ENCODE peak calls at places on chromosomes 3 and 15, in nine cellular contexts. Y, G, U, R, K, C, X, J and O are unnamed samples.

GRCh38 chr3:151974067-151974466 is 100.6 kb downstream of the SUCNR1 start:
- DNase-seq in Y (no peak), G (no peak), U (no peak), R (peak), K (peak), C (no peak), X (peak), J (no peak), O (no peak)

GRCh38 chr3:115325539-115325938 is 178.5 kb upstream of the ZBTB20 start:
- DNase-seq in Y (no peak), G (no peak), U (no peak), R (peak), K (peak), C (no peak), X (peak), J (no peak), O (no peak)

GRCh38 chr3:71380096-71380495 is 203.4 kb downstream of the FOXP1 start:
- DNase-seq in Y (no peak), G (no peak), U (no peak), R (peak), K (peak), C (no peak), X (no peak), J (no peak), O (peak)

GRCh38 chr3:101902041-101902440 is 52.7 kb downstream of the NFKBIZ start:
- DNase-seq in Y (no peak), G (no peak), U (no peak), R (peak), K (peak), C (no peak), X (peak), J (no peak), O (no peak)

GRCh38 chr3:66098436-66098835 is 59.7 kb upstream of the MAGI1 start:
- DNase-seq in Y (no peak), G (no peak), U (no peak), R (peak), K (no peak), C (no peak), X (no peak), J (no peak), O (no peak)

GRCh38 chr3:134594236-134594825 is 56.5 kb downstream of the KY start:
- DNase-seq in Y (no peak), G (no peak), U (no peak), R (no peak), K (no peak), C (no peak), X (no peak), J (no peak), O (no peak)

GRCh38 chr3:59245879-59246501 is 196.2 kb upstream of the CFAP20DC start:
- DNase-seq in Y (no peak), G (no peak), U (peak), R (peak), K (peak), C (no peak), X (peak), J (peak), O (no peak)

GRCh38 chr3:15287565-15288330 is 44.6 kb downstream of the SH3BP5 start:
- DNase-seq in Y (peak), G (no peak), U (peak), R (peak), K (no peak), C (peak), X (peak), J (no peak), O (peak)

GRCh38 chr3:165192610-165193192 is 3.5 kb downstream of the SLITRK3 start:
- DNase-seq in Y (no peak), G (no peak), U (peak), R (no peak), K (peak), C (no peak), X (no peak), J (no peak), O (no peak)

GRCh38 chr15:63077952-63078351 is 35.4 kb downstream of the TPM1 start:
- DNase-seq in Y (no peak), G (no peak), U (no peak), R (no peak), K (peak), C (no peak), X (no peak), J (no peak), O (no peak)

GRCh38 chr3:88003115-88003755 is 55.6 kb downstream of the CGGBP1 start:
- DNase-seq in Y (no peak), G (no peak), U (no peak), R (peak), K (peak), C (no peak), X (peak), J (no peak), O (no peak)

GRCh38 chr3:14570089-14570488 is 29.9 kb upstream of the GRIP2 start:
- DNase-seq in Y (no peak), G (no peak), U (no peak), R (no peak), K (no peak), C (no peak), X (no peak), J (no peak), O (no peak)

GRCh38 chr3:30581067-30581585 is 25.3 kb upstream of the TGFBR2 start:
- DNase-seq in Y (no peak), G (no peak), U (no peak), R (no peak), K (peak), C (no peak), X (no peak), J (no peak), O (no peak)

GRCh38 chr3:37921025-37921424 is 59.3 kb downstream of the CTDSPL start:
- DNase-seq in Y (no peak), G (no peak), U (no peak), R (no peak), K (no peak), C (no peak), X (no peak), J (no peak), O (no peak)

GRCh38 chr15:90266061-90266431 is 574 bp downstream of the NGRN start:
- DNase-seq in Y (no peak), G (no peak), U (no peak), R (peak), K (peak), C (peak), X (peak), J (peak), O (no peak)

GRCh38 chr3:159499031-159499793 is 489.4 kb upstream of the IL12A start:
- DNase-seq in Y (no peak), G (no peak), U (no peak), R (peak), K (peak), C (no peak), X (peak), J (no peak), O (no peak)

GRCh38 chr3:16399473-16399872 is 114.0 kb downstream of the RFTN1 start:
- DNase-seq in Y (no peak), G (no peak), U (peak), R (peak), K (peak), C (peak), X (peak), J (no peak), O (no peak)

GRCh38 chr3:63972196-63972595 is 51.1 kb downstream of the PSMD6 start:
- DNase-seq in Y (no peak), G (no peak), U (no peak), R (peak), K (no peak), C (no peak), X (peak), J (no peak), O (no peak)

GRCh38 chr3:14147617-14148016 is 22.8 kb downstream of the TMEM43 start:
- DNase-seq in Y (no peak), G (no peak), U (no peak), R (no peak), K (peak), C (no peak), X (no peak), J (no peak), O (no peak)

DNA sequence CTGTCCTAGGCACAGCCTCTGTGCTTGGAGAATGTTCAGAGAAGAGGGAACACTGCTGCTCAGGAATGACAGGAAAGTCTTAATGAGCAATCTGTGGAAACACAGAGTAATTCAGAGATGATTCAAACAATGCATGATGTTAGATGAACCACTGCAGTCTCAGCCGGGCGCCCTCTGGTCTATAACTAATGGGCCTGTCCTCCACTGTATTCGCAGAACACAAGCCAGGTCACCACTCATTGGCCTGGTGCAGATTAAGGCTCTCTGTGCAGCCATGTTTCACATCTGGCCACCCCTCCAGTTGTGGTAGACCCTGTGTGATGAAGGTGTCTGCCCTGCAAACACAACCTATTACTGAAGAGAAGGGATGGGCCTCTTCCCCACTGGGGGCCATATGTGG is 281.7 kb upstream of the ROPN1 start:
- DNase-seq in Y (no peak), G (no peak), U (no peak), R (no peak), K (no peak), C (no peak), X (no peak), J (no peak), O (no peak)
- H3K27ac ChIP-seq in Y (no peak), G (no peak), U (peak), R (no peak), K (no peak), C (peak), X (no peak), J (no peak), O (no peak)

DNA sequence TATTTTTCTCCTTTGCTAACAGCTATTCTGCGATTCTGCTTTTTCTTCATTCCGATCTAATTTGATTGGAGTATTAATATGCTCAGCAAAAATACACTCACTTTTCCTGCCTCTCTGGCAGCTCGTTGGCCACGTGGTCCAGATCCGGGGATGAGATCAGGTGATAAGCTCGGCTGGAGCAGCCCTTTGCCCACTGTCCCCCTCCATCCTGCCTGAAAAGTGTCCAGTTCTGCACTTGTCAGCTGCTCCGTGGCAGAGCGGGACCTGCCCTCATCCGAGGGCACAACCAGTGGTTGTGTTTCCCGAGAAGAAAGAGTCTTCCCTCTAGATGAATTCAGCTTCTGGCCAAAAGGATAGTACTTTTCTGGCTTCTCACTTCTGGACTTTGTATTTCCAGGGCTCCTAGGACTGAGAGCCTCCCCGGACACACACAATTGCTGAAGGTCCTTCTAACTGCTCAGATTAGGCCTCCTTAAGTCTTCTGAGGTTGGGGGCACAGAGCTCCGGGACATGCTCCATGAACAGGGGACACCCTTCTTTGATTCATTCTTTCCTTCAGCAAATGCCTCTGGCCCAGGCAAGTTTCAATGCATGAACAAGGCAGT is 103.9 kb upstream of the ALDH1A3 start:
- DNase-seq in Y (no peak), G (no peak), U (no peak), R (no peak), K (no peak), C (no peak), X (no peak), J (no peak), O (no peak)
- H3K27ac ChIP-seq in Y (no peak), G (no peak), U (no peak), R (no peak), K (no peak), C (no peak), X (no peak), J (no peak), O (no peak)

GRCh38 chr15:28955160-28955502 is 69.4 kb downstream of the APBA2 start:
- DNase-seq in Y (no peak), G (no peak), U (no peak), R (peak), K (no peak), C (no peak), X (peak), J (no peak), O (no peak)

GRCh38 chr15:28955686-28956421 is 70.1 kb downstream of the APBA2 start:
- DNase-seq in Y (no peak), G (no peak), U (no peak), R (peak), K (no peak), C (peak), X (peak), J (no peak), O (no peak)

GRCh38 chr15:28954466-28955159 is 68.8 kb downstream of the APBA2 start:
- DNase-seq in Y (no peak), G (no peak), U (no peak), R (no peak), K (no peak), C (peak), X (no peak), J (no peak), O (no peak)

GRCh38 chr15:28957606-28958498 is 72.1 kb downstream of the APBA2 start:
- DNase-seq in Y (no peak), G (no peak), U (no peak), R (no peak), K (no peak), C (no peak), X (no peak), J (no peak), O (no peak)

DNA sequence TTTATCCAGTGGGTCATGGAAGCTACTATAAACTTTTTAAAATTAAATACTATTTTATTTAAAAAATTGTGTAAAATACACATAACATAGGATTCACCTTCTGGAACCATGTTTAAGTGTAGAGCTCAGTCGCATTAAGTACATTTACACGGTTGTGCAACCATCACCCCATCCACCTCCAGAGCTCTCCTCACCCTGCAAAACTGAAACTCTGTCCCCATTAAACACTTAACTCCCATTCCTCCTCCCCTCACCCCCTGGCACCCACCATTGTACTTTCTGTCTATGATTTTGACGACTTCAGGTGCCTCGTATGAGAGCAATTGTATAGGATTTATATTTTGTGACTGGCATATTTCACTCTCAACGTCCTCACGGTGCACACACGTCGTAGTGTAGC is 70.7 kb downstream of the APBA2 start:
- DNase-seq in Y (no peak), G (no peak), U (no peak), R (no peak), K (no peak), C (no peak), X (no peak), J (no peak), O (no peak)
- H3K27ac ChIP-seq in Y (no peak), G (no peak), U (no peak), R (no peak), K (no peak), C (no peak), X (no peak), J (no peak), O (no peak)

GRCh38 chr3:193743702-193744047 is 150.7 kb downstream of the OPA1 start:
- DNase-seq in Y (no peak), G (no peak), U (no peak), R (peak), K (no peak), C (no peak), X (no peak), J (no peak), O (no peak)
- H3K27ac ChIP-seq in Y (no peak), G (peak), U (no peak), R (no peak), K (no peak), C (no peak), X (no peak), J (no peak), O (no peak)

GRCh38 chr3:156379327-156379726 is 175.6 kb downstream of the SSR3 start:
- DNase-seq in Y (no peak), G (no peak), U (no peak), R (no peak), K (no peak), C (no peak), X (no peak), J (no peak), O (no peak)

GRCh38 chr3:156378871-156379270 is 176.0 kb downstream of the SSR3 start:
- DNase-seq in Y (no peak), G (no peak), U (no peak), R (no peak), K (no peak), C (no peak), X (no peak), J (no peak), O (no peak)

GRCh38 chr3:156382458-156383346 is 172.2 kb downstream of the SSR3 start:
- DNase-seq in Y (no peak), G (no peak), U (no peak), R (no peak), K (peak), C (no peak), X (peak), J (no peak), O (no peak)

GRCh38 chr3:156383433-156384025 is 171.4 kb downstream of the SSR3 start:
- DNase-seq in Y (no peak), G (no peak), U (no peak), R (no peak), K (no peak), C (peak), X (no peak), J (no peak), O (no peak)

GRCh38 chr3:156381253-156381652 is 173.7 kb downstream of the SSR3 start:
- DNase-seq in Y (no peak), G (no peak), U (no peak), R (no peak), K (no peak), C (no peak), X (no peak), J (no peak), O (no peak)
- H3K27ac ChIP-seq in Y (no peak), G (no peak), U (no peak), R (no peak), K (no peak), C (no peak), X (no peak), J (no peak), O (no peak)

GRCh38 chr3:143120716-143121239 is 1.2 kb downstream of the CHST2 start:
- DNase-seq in Y (peak), G (no peak), U (no peak), R (no peak), K (peak), C (no peak), X (peak), J (no peak), O (no peak)
- H3K27ac ChIP-seq in Y (peak), G (no peak), U (no peak), R (no peak), K (no peak), C (peak), X (peak), J (no peak), O (no peak)

GRCh38 chr3:11238880-11239279 is 33.3 kb upstream of the ATG7 start:
- DNase-seq in Y (no peak), G (no peak), U (no peak), R (peak), K (no peak), C (no peak), X (peak), J (no peak), O (no peak)

GRCh38 chr3:11238057-11238456 is 34.1 kb upstream of the ATG7 start:
- DNase-seq in Y (no peak), G (no peak), U (no peak), R (peak), K (no peak), C (no peak), X (peak), J (no peak), O (no peak)

GRCh38 chr3:11236588-11237461 is 35.4 kb upstream of the ATG7 start:
- DNase-seq in Y (peak), G (peak), U (peak), R (peak), K (peak), C (peak), X (peak), J (no peak), O (peak)

GRCh38 chr3:11239796-11240195 is 32.4 kb upstream of the ATG7 start:
- DNase-seq in Y (no peak), G (no peak), U (no peak), R (no peak), K (no peak), C (no peak), X (no peak), J (no peak), O (no peak)

DNA sequence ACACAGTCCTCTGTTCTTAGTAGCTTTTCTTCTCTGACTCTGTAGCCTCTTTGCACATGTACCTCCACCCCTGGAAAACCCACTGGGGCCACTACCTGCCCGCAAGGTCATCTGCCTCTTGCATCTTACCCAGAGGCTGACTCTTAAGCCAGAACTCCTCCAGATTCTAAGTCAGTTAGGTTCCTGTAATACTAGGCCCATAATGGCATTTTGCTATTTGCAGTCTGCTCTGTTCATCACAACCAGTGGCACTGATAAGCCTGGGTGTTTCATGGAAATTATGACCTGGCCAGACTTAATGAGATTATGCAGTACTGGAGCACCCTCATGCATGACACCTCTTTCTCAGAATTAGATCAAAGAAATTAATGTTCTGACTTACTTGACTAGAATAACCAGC is 31.7 kb upstream of the ATG7 start:
- DNase-seq in Y (no peak), G (no peak), U (no peak), R (peak), K (no peak), C (no peak), X (no peak), J (no peak), O (no peak)
- H3K27ac ChIP-seq in Y (no peak), G (no peak), U (no peak), R (no peak), K (no peak), C (no peak), X (no peak), J (no peak), O (no peak)